ENCODE peak calls at places on chromosomes 1 and 21, in six cellular contexts. N is upper lobe of right lung, Z is pancreas, S is lower lobe of right lung, K is IMR-90, A is left ventricle myocardium inferior. Q is an unnamed sample. For H3K9me3, the result is how much of the 10 kb centered on the place peaks cover.

GRCh38 chr21:17667256-17667655 is 54.6 kb upstream of the BTG3 start:
- DNase-seq in Z (no peak), N (no peak), A (no peak), S (no peak), K (no peak), Q (no peak)

GRCh38 chr21:22468893-22469292 is 1470.7 kb downstream of the NCAM2 start:
- DNase-seq in K (no peak), N (no peak), S (no peak), Z (no peak), A (no peak), Q (no peak)

GRCh38 chr1:222910699-222911098 is 95.9 kb downstream of the DISP1 start:
- DNase-seq in N (no peak), S (no peak), Z (no peak), K (peak), A (no peak), Q (no peak)

GRCh38 chr1:219837274-219837993 is 90.9 kb downstream of the SLC30A10 start:
- DNase-seq in Z (peak), A (no peak), K (peak), S (no peak), N (no peak), Q (no peak)

GRCh38 chr1:162757476-162757875 is 33.0 kb upstream of the HSD17B7 start:
- DNase-seq in Z (no peak), N (no peak), A (no peak), S (no peak), K (peak), Q (no peak)

GRCh38 chr1:2204384-2205190 is 10.0 kb upstream of the FAAP20 start:
- DNase-seq in A (peak), K (peak), S (peak), Z (peak), N (peak), Q (no peak)

GRCh38 chr1:2632051-2632430 is 775 bp downstream of the MMEL1 start:
- DNase-seq in K (no peak), N (peak), S (no peak), Z (no peak), A (no peak), Q (no peak)

GRCh38 chr1:27342778-27343638 is 1.2 kb downstream of the SYTL1 start:
- DNase-seq in K (no peak), S (peak), N (peak), A (no peak), Z (peak), Q (peak)

GRCh38 chr1:226993676-226994356 is 53.7 kb downstream of the COQ8A start:
- DNase-seq in K (no peak), S (no peak), Z (no peak), N (no peak), A (peak), Q (no peak)

GRCh38 chr1:204728045-204728444 is 42.5 kb upstream of the LRRN2 start:
- DNase-seq in S (no peak), K (no peak), N (no peak), Z (no peak), A (no peak), Q (no peak)

GRCh38 chr1:154749078-154749760 is 120.9 kb downstream of the KCNN3 start:
- DNase-seq in N (no peak), Z (no peak), A (no peak), S (no peak), K (peak), Q (no peak)

GRCh38 chr1:64703600-64703999 is 41.3 kb upstream of the RAVER2 start:
- DNase-seq in K (no peak), Z (no peak), N (no peak), A (no peak), S (no peak), Q (no peak)

GRCh38 chr1:53381790-53382401 is 54.0 kb upstream of the LRP8 start:
- DNase-seq in N (no peak), S (peak), K (peak), Z (no peak), A (no peak), Q (no peak)

GRCh38 chr21:41763398-41763931 is 3.4 kb downstream of the RIPK4 start:
- DNase-seq in Z (peak), A (peak), S (no peak), K (no peak), N (no peak), Q (no peak)

GRCh38 chr1:156499703-156500577 is 635 bp downstream of the MEF2D start:
- DNase-seq in A (peak), N (peak), S (no peak), K (peak), Z (peak), Q (peak)

GRCh38 chr1:213618094-213618493 is 369.7 kb upstream of the PROX1 start:
- DNase-seq in S (no peak), Z (no peak), N (no peak), A (no peak), K (no peak), Q (no peak)

GRCh38 chr1:1075148-1075935 is 1.2 kb upstream of the RNF223 start:
- DNase-seq in S (peak), A (peak), K (no peak), Z (no peak), N (peak), Q (no peak)

GRCh38 chr21:28391938-28392337 is 600.7 kb downstream of the LTN1 start:
- DNase-seq in A (no peak), Z (no peak), K (peak), S (no peak), N (no peak), Q (no peak)
- H3K9me3 ChIP-seq in A (under half), Z (under half), K (under half), S (under half), N (under half), Q (under half)

GRCh38 chr1:9371391-9371935 is 78.8 kb downstream of the SPSB1 start:
- DNase-seq in N (no peak), S (no peak), A (peak), Z (no peak), K (peak), Q (no peak)
- H3K9me3 ChIP-seq in N (under half), S (under half), A (under half), Z (under half), K (under half), Q (under half)

DNA sequence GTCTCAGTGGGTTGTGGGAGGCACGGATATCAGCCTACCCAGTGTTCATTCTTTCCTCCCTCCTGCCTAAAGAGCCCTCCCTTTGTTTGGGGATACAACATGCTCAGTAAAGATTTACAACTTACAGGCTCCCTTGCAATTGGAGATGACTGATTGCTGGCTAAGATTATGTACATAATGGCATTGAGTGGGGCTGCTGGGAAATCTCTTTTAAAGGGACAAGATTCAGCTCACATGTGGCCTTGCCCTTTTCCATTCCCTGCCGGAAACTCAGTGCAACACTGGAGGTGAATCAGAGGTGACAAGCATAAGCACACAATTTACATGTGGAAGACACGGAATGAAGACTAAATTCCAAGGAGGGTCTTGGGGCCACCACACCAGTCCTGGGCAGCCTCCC is 83.7 kb upstream of the CHRM3 start:
- DNase-seq in N (no peak), S (no peak), K (no peak), A (no peak), Z (no peak), Q (no peak)
- H3K9me3 ChIP-seq in N (under half), S (under half), K (under half), A (under half), Z (under half), Q (under half)

DNA sequence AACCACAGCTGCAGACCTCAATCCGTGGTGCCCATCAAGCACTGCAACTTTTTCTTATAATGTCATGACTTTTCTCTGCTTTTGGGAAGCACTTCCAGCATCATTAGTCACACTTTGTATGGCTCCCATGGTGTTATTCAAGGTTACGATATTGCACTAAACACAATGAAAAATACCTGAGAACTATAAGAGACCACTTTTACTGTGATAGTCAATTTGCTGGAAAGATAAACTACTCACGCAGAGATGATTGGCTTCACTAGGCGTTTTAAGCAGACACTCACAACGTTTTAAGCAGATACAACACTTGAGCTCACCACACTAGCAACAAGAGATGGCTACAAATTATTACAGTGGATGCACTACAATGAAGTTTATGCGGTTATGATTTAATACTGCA is 103.1 kb upstream of the CHRM3 start:
- DNase-seq in S (no peak), N (no peak), K (no peak), Z (no peak), A (no peak), Q (no peak)
- H3K9me3 ChIP-seq in S (under half), N (under half), K (under half), Z (under half), A (under half), Q (under half)